ENCODE peak calls at places on chromosomes 1 and 21, in eight cellular contexts. E is stomach, S is GM23338, W is suprapubic skin, Q is transverse colon, Y is prostate gland, V is vagina, L is HL-60. R is an unnamed sample.

GRCh38 chr1:210938416-210938925 is 195.5 kb downstream of the KCNH1 start:
- DNase-seq in E (no peak), S (peak; percentile 8), W (no peak), Q (no peak), Y (no peak), V (no peak), L (no peak), R (no peak)

GRCh38 chr1:230232352-230232751 is 165.3 kb downstream of the GALNT2 start:
- DNase-seq in E (no peak), S (peak; percentile 55), W (no peak), Q (no peak), Y (no peak), V (no peak), L (no peak), R (no peak)

GRCh38 chr21:15309721-15310120 is 244.9 kb upstream of the NRIP1 start:
- DNase-seq in E (no peak), S (no peak), W (no peak), Q (no peak), Y (no peak), V (no peak), L (no peak), R (no peak)

GRCh38 chr1:84253891-84254290 is 47.6 kb upstream of the SAMD13 start:
- DNase-seq in E (peak; percentile 41), S (no peak), W (no peak), Q (peak; percentile 63), Y (peak; percentile 34), V (no peak), L (no peak), R (no peak)

GRCh38 chr1:110673805-110674336 is 869 bp downstream of the KCNA3 start:
- DNase-seq in E (no peak), S (no peak), W (no peak), Q (no peak), Y (no peak), V (no peak), L (no peak), R (no peak)

GRCh38 chr1:69836961-69837636 is 269.4 kb downstream of the LRRC7 start:
- DNase-seq in E (no peak), S (no peak), W (no peak), Q (no peak), Y (no peak), V (no peak), L (no peak), R (no peak)

GRCh38 chr1:246372502-246372901 is 134.6 kb downstream of the SMYD3 start:
- DNase-seq in E (no peak), S (peak; percentile 18), W (no peak), Q (no peak), Y (no peak), V (no peak), L (no peak), R (peak; percentile 29)

GRCh38 chr1:206471993-206472392 is 1.7 kb downstream of the IKBKE start:
- DNase-seq in E (no peak), S (no peak), W (no peak), Q (no peak), Y (no peak), V (no peak), L (no peak), R (no peak)

GRCh38 chr21:28247454-28248020 is 745.1 kb downstream of the LTN1 start:
- DNase-seq in E (no peak), S (no peak), W (no peak), Q (no peak), Y (no peak), V (no peak), L (no peak), R (no peak)

GRCh38 chr1:44594871-44595735 is 79.2 kb downstream of the TMEM53 start:
- DNase-seq in E (peak; percentile 84), S (peak; percentile 95), W (peak; percentile 78), Q (peak; percentile 85), Y (peak; percentile 69), V (no peak), L (peak; percentile 68), R (peak; percentile 89)

GRCh38 chr1:244273845-244274619 is 177.7 kb downstream of the ADSS2 start:
- DNase-seq in E (peak; percentile 29), S (no peak), W (no peak), Q (peak; percentile 33), Y (no peak), V (no peak), L (peak; percentile 56), R (peak; percentile 49)

GRCh38 chr1:65175171-65176070 is 27.4 kb downstream of the AK4 start:
- DNase-seq in E (no peak), S (peak; percentile 52), W (no peak), Q (no peak), Y (no peak), V (no peak), L (no peak), R (no peak)

GRCh38 chr1:55593299-55593698 is 378.1 kb upstream of the USP24 start:
- DNase-seq in E (no peak), S (no peak), W (no peak), Q (no peak), Y (no peak), V (peak; percentile 75), L (no peak), R (no peak)

GRCh38 chr1:180261030-180261429 is 31.0 kb downstream of the LHX4 start:
- DNase-seq in E (no peak), S (no peak), W (no peak), Q (no peak), Y (no peak), V (no peak), L (no peak), R (no peak)

GRCh38 chr1:41537257-41537656 is 52.8 kb upstream of the EDN2 start:
- DNase-seq in E (no peak), S (no peak), W (peak; percentile 43), Q (no peak), Y (no peak), V (no peak), L (no peak), R (no peak)

GRCh38 chr1:222923506-222923905 is 108.7 kb downstream of the DISP1 start:
- DNase-seq in E (no peak), S (no peak), W (no peak), Q (no peak), Y (no peak), V (no peak), L (no peak), R (no peak)
- TF ChIP-seq CTCF in E (no peak), S (no peak), W (no peak), Q (no peak), Y (no peak), V (no peak), L (no peak), R (no peak)

GRCh38 chr1:66207484-66207883 is 326.5 kb upstream of the SGIP1 start:
- DNase-seq in E (no peak), S (no peak), W (no peak), Q (no peak), Y (no peak), V (no peak), L (no peak), R (no peak)
- TF ChIP-seq POLR2AphosphoS5 in E (no peak), S (no peak), W (no peak), Q (no peak), Y (peak; percentile 16), V (peak; percentile 79), L (no peak), R (no peak)

DNA sequence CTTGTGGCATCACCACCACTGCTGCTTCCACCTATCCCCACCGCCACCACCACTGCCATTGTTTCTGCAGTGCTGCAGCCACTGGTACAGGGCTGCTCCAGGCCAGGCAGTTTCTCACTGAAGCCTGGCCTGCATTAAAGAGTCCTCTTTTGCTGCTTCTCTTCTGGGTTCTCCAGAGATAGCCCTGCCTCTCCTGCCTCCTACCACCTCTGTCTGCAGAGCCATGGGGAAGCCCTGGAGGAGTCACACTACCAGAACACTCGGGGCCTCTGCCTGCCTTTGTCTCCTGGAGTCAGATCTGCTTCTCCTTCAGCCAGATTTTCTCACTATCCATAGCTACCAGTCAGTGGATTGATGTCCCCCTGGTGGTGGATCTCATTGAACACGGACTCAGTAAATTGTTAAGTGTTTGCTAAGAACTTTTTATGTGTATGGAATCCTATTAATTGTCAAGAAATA is 37.7 kb upstream of the DDAH1 start:
- DNase-seq in E (peak; percentile 70), S (peak; percentile 90), W (no peak), Q (peak; percentile 53), Y (peak; percentile 52), V (no peak), L (peak; percentile 8), R (peak; percentile 5)
- TF ChIP-seq CTCF in E (peak; percentile 82), S (peak; percentile 81), W (peak; percentile 33), Q (peak; percentile 61), Y (peak; percentile 47), V (peak; percentile 27), L (no peak), R (no peak)

DNA sequence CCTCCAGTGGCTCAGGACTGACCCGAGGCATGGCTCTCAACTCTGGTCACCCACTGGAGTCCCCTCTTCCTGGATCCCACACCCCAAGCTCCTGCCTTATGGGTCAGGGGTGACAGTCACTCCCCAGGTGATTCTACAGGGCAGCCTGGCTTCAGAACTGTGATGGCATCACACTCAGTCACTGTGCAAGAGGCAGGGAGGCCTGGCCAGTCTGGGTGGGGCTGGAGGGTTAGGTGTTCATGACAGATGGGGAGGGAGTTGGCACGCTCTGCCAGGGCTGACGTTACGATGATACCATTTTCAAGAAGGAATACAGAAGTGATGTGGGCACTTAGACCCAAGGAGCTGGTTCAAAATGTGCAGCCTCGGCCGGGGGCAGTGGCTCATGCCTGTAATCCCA is 25.2 kb upstream of the ABCG1 start:
- DNase-seq in E (no peak), S (no peak), W (no peak), Q (no peak), Y (no peak), V (no peak), L (no peak), R (no peak)
- TF ChIP-seq POLR2AphosphoS5 in E (no peak), S (no peak), W (no peak), Q (no peak), Y (no peak), V (no peak), L (no peak), R (no peak)

DNA sequence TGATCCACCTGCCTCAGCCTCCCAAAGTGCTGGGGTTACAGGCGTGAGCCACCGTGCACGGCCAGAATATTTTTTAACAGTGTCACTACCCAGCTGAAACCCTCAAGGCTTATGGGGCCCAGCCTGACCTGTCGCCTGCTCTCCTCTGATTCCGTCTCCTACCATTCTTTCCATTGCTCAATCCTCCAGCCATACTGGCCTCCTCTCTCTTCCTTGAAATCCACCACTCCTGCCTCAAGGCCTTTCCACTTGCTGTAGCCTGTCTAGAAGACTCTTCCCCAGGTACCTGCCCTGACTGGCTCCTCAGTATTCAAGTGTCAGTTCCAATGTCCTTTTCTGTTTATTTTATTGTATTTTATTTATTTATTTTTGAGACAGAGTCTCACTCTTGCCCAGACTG is 53.9 kb downstream of the YARS1 start:
- DNase-seq in E (no peak), S (no peak), W (no peak), Q (no peak), Y (peak; percentile 80), V (no peak), L (no peak), R (no peak)
- TF ChIP-seq CTCF in E (no peak), S (no peak), W (no peak), Q (no peak), Y (no peak), V (no peak), L (no peak), R (no peak)

DNA sequence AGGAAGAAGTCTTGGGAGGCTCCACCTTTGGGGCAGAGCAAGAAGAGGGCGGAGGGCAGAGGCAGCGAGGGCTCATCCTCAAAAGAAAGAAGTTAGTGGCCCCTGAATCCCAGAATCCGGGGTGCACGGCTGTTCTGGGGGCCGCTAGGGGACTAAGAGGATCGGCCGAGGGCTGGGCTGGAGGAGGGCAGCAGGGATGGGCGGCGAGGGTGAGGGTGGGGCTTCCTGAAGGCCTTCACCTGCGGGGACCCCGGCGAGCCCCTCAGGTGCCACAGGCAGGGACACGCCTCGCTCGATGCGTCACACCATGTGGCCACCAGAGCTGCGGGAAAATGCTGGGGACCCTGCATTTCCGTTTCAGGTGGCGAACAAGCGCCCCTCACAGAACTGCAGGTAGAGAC is 23.9 kb downstream of the COL6A1 start:
- DNase-seq in E (peak; percentile 19), S (no peak), W (no peak), Q (peak; percentile 8), Y (peak; percentile 3), V (peak; percentile 67), L (no peak), R (no peak)
- TF ChIP-seq POLR2AphosphoS5 in E (no peak), S (no peak), W (no peak), Q (no peak), Y (no peak), V (no peak), L (no peak), R (no peak)

R was measured in upper lobe of left lung.